ENCODE peak calls at places on chromosomes 12 and 14, in six cellular contexts. G is lower leg skin, S is stomach, N is heart left ventricle, L is IMR-90, O is A549. M is an unnamed sample.

GRCh38 chr12:92912052-92912451 is 17.0 kb downstream of the EEA1 start:
- DNase-seq in G (no peak), S (no peak), N (no peak), L (peak; percentile 32), O (no peak), M (no peak)

GRCh38 chr14:102232348-102232625 is 72.7 kb downstream of the MOK start:
- DNase-seq in G (no peak), S (no peak), N (no peak), L (no peak), O (no peak), M (no peak)

GRCh38 chr12:64514456-64514855 is 62.5 kb downstream of the TBK1 start:
- DNase-seq in G (no peak), S (no peak), N (no peak), L (no peak), O (no peak), M (no peak)

GRCh38 chr12:3342051-3342450 is 149.0 kb upstream of the PRMT8 start:
- DNase-seq in G (no peak), S (peak; percentile 29), N (no peak), L (peak; percentile 4), O (no peak), M (peak; percentile 60)

GRCh38 chr14:77053046-77053841 is 24.7 kb upstream of the IRF2BPL start:
- DNase-seq in G (no peak), S (peak; percentile 64), N (peak; percentile 90), L (peak; percentile 76), O (no peak), M (peak; percentile 79)

GRCh38 chr12:96219700-96220206 is 25.6 kb downstream of the ELK3 start:
- DNase-seq in G (no peak), S (no peak), N (no peak), L (peak; percentile 98), O (peak; percentile 99), M (no peak)

GRCh38 chr14:33165144-33165925 is 226.7 kb downstream of the NPAS3 start:
- DNase-seq in G (no peak), S (no peak), N (no peak), L (no peak), O (no peak), M (no peak)

GRCh38 chr12:115758886-115759620 is 518.4 kb downstream of the MED13L start:
- DNase-seq in G (no peak), S (no peak), N (no peak), L (no peak), O (no peak), M (no peak)

GRCh38 chr14:68391292-68392014 is 401.4 kb downstream of the ZFP36L1 start:
- DNase-seq in G (no peak), S (no peak), N (no peak), L (peak; percentile 79), O (no peak), M (no peak)

GRCh38 chr12:18320036-18320617 is 58.8 kb downstream of the PIK3C2G start:
- DNase-seq in G (no peak), S (no peak), N (no peak), L (peak; percentile 69), O (peak; percentile 25), M (peak; percentile 34)

GRCh38 chr12:80551897-80552296 is 107.9 kb downstream of the PTPRQ start:
- DNase-seq in G (no peak), S (no peak), N (no peak), L (peak; percentile 99), O (peak; percentile 4), M (no peak)

GRCh38 chr12:108896817-108897216 is 16.9 kb downstream of the DAO start:
- DNase-seq in G (no peak), S (no peak), N (no peak), L (no peak), O (no peak), M (no peak)

GRCh38 chr12:113101751-113102150 is 33.8 kb downstream of the RASAL1 start:
- DNase-seq in G (no peak), S (no peak), N (no peak), L (no peak), O (no peak), M (no peak)

GRCh38 chr14:103808403-103809001 is 38.9 kb downstream of the PPP1R13B start:
- DNase-seq in G (peak; percentile 93), S (peak; percentile 84), N (peak; percentile 77), L (peak; percentile 65), O (peak; percentile 55), M (peak; percentile 83)

GRCh38 chr12:116136340-116136739 is 141.2 kb downstream of the MED13L start:
- DNase-seq in G (no peak), S (no peak), N (no peak), L (peak; percentile 85), O (no peak), M (no peak)

GRCh38 chr14:90201344-90201743 is 55.0 kb upstream of the PSMC1 start:
- DNase-seq in G (no peak), S (no peak), N (no peak), L (no peak), O (no peak), M (no peak)

GRCh38 chr12:19139795-19140194 is 10.3 kb downstream of the PLEKHA5 start:
- DNase-seq in G (no peak), S (no peak), N (no peak), L (no peak), O (no peak), M (no peak)

GRCh38 chr12:99495797-99496196 is 151.8 kb upstream of the GARIN6 start:
- DNase-seq in G (no peak), S (no peak), N (no peak), L (no peak), O (no peak), M (peak; percentile 5)

GRCh38 chr14:52596320-52596719 is 43.7 kb downstream of the GPR137C start:
- DNase-seq in G (no peak), S (no peak), N (no peak), L (no peak), O (no peak), M (no peak)

GRCh38 chr12:5204271-5204670 is 160.6 kb downstream of the KCNA5 start:
- DNase-seq in G (no peak), S (no peak), N (no peak), L (no peak), O (no peak), M (no peak)

GRCh38 chr12:53094394-53094787 is 3.1 kb upstream of the IGFBP6 start:
- DNase-seq in G (peak; percentile 74), S (peak; percentile 21), N (no peak), L (no peak), O (no peak), M (no peak)

GRCh38 chr14:67557656-67558055 is 24.6 kb downstream of the PLEKHH1 start:
- DNase-seq in G (no peak), S (no peak), N (no peak), L (no peak), O (no peak), M (no peak)

GRCh38 chr12:106845910-106846309 is 71.4 kb downstream of the RIC8B start:
- DNase-seq in G (no peak), S (no peak), N (no peak), L (no peak), O (no peak), M (no peak)

GRCh38 chr12:91040356-91040755 is 17.5 kb downstream of the KERA start:
- DNase-seq in G (no peak), S (no peak), N (no peak), L (peak; percentile 47), O (no peak), M (no peak)

GRCh38 chr14:77498984-77499527 is 440 bp upstream of the ISM2 start:
- DNase-seq in G (no peak), S (peak; percentile 22), N (no peak), L (no peak), O (no peak), M (no peak)

GRCh38 chr12:70823182-70823976 is 97.2 kb downstream of the PTPRR start:
- DNase-seq in G (no peak), S (no peak), N (no peak), L (no peak), O (no peak), M (no peak)

GRCh38 chr14:99519347-99519881 is 38.2 kb downstream of the CCNK start:
- DNase-seq in G (no peak), S (no peak), N (no peak), L (no peak), O (no peak), M (peak; percentile 11)

GRCh38 chr14:105883066-105884005 is 357.0 kb downstream of the TMEM121 start:
- DNase-seq in G (peak; percentile 78), S (peak; percentile 17), N (peak; percentile 57), L (no peak), O (no peak), M (peak; percentile 3)
- H3K4me3 ChIP-seq in G (no peak overlapping the region), S (no peak overlapping the region), N (no peak overlapping the region), L (no peak overlapping the region), O (no peak overlapping the region), M (no peak overlapping the region)

DNA sequence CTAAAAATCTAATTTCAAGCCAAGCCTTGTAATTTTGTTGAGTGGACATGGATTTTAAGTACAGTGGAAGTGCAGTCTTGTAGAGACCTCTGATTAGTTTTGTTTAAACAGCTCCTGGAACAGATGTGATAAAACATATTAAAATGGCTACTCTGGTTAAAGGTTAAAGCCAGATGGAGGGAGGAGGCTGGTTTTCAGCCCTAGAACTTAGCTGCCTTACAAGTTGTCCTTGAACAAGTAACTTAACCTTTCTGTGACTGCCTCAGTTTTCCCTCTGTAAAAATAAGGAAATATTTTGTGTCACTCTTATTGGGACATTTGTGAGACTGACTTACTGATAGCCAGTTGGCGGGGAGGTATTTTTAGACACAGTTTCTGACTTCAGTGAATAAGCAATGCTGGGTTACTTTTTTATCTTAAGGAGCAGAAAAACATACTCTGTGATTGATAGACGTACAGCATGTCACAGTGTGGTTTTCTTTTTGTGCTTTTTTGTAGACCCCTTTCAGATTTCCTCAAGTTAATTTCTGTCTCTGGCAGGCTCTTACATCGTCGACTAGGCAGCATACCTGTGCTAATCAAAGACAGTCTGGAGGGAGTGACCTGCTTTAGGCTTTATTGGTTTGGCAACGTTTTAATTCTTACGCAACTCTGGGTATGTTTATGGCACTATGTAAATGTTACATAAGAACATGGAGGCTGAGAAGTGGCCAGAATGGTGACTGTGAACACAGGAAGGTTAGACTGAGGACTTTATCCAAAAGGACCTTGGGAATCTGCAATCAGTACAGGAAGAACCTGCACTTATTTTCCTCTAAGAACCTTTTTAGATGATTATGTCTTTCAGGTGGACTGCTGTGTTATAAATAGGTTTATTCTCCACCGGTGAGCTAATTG is 3.2 kb downstream of the ACVR1B start:
- DNase-seq in G (peak; percentile 9), S (peak; percentile 44), N (no peak), L (no peak), O (no peak), M (peak; percentile 68)
- TF ChIP-seq POLR2A in G (no peak), S (no peak), N (no peak), L (no peak), O (no peak), M (peak; percentile 66)

GRCh38 chr12:131221061-131221945 is 267.6 kb downstream of the ADGRD1 start:
- DNase-seq in G (no peak), S (no peak), N (no peak), L (no peak), O (no peak), M (no peak)
- H3K4me3 ChIP-seq in G (no peak overlapping the region), S (no peak overlapping the region), N (no peak overlapping the region), L (no peak overlapping the region), O (no peak overlapping the region), M (no peak overlapping the region)

GRCh38 chr14:20458031-20458789 is 3.0 kb downstream of the PIP4P1 start:
- DNase-seq in G (no peak), S (no peak), N (no peak), L (no peak), O (no peak), M (no peak)

GRCh38 chr14:20454645-20455354 is at the start of the genes APEX1 and OSGEP:
- DNase-seq in G (peak; percentile 100), S (peak; percentile 98), N (peak; percentile 98), L (peak; percentile 99), O (peak; percentile 98), M (peak; percentile 99)

GRCh38 chr14:20456971-20457370 is 1.9 kb downstream of the APEX1 start:
- DNase-seq in G (no peak), S (no peak), N (no peak), L (no peak), O (no peak), M (peak; percentile 16)

GRCh38 chr14:20454359-20454644 is 310 bp downstream of the OSGEP start:
- DNase-seq in G (no peak), S (peak; percentile 88), N (no peak), L (peak; percentile 82), O (peak; percentile 77), M (peak; percentile 88)

GRCh38 chr14:20455355-20456300 is 602 bp downstream of the APEX1 start:
- DNase-seq in G (no peak), S (peak; percentile 27), N (peak; percentile 58), L (peak; percentile 89), O (peak; percentile 73), M (no peak)
- TF ChIP-seq POLR2A in G (no peak), S (no peak), N (no peak), L (peak; percentile 48), O (no peak), M (no peak)